ENCODE peak calls at places on chromosomes 5 and 9, in five cellular contexts. U is fibroblast of mammary gland, T is GM06990, O is lower leg skin, M is mammary epithelial cell. Y is an unnamed sample.

GRCh38 chr5:60842859-60843692 is 993 bp downstream of the ELOVL7 start:
- DNase-seq in O (no peak), T (peak; percentile 22), U (no peak), M (peak; percentile 58), Y (no peak)

GRCh38 chr9:113620377-113621161 is 157.0 kb downstream of the RGS3 start:
- DNase-seq in M (peak; percentile 78), U (peak; percentile 79), O (peak; percentile 52), T (no peak), Y (peak; percentile 62)

GRCh38 chr9:125700791-125701190 is 6.2 kb downstream of the MAPKAP1 start:
- DNase-seq in T (peak; percentile 59), U (peak; percentile 57), O (no peak), M (peak; percentile 17), Y (no peak)

GRCh38 chr9:107051392-107051791 is 188.4 kb downstream of the ZNF462 start:
- DNase-seq in M (no peak), T (no peak), U (no peak), O (no peak), Y (no peak)

GRCh38 chr9:125888220-125888619 is 141.0 kb downstream of the PBX3 start:
- DNase-seq in U (peak; percentile 49), M (peak; percentile 70), O (no peak), T (no peak), Y (no peak)

GRCh38 chr5:84602371-84602771 is 217.7 kb upstream of the EDIL3 start:
- DNase-seq in M (peak; percentile 26), O (no peak), U (peak; percentile 38), T (no peak), Y (no peak)

GRCh38 chr5:131563434-131564228 is 71.4 kb downstream of the RAPGEF6 start:
- DNase-seq in O (no peak), T (no peak), U (no peak), M (no peak), Y (no peak)

GRCh38 chr5:125582358-125582757 is 835.9 kb upstream of the ZNF608 start:
- DNase-seq in T (no peak), O (peak; percentile 24), M (no peak), U (peak; percentile 89), Y (peak; percentile 59)

GRCh38 chr5:147560982-147561381 is 51.1 kb upstream of the DPYSL3 start:
- DNase-seq in O (no peak), T (no peak), U (no peak), M (no peak), Y (no peak)

GRCh38 chr5:134447815-134448520 is 36.3 kb upstream of the CDKN2AIPNL start:
- DNase-seq in T (no peak), O (no peak), U (no peak), M (no peak), Y (no peak)

GRCh38 chr5:129382921-129383672 is 77.0 kb upstream of the ADAMTS19 start:
- DNase-seq in U (peak; percentile 58), M (no peak), O (no peak), T (no peak), Y (peak; percentile 20)

GRCh38 chr5:58648846-58649245 is 66.0 kb downstream of the RAB3C start:
- DNase-seq in T (no peak), O (no peak), U (no peak), M (no peak), Y (no peak)

GRCh38 chr5:116035123-116035522 is 2.9 kb downstream of the ARL14EPL start:
- DNase-seq in M (peak; percentile 3), U (no peak), O (no peak), T (no peak), Y (no peak)

GRCh38 chr5:126884269-126884819 is 107.4 kb downstream of the LMNB1 start:
- DNase-seq in M (peak; percentile 91), T (no peak), O (no peak), U (peak; percentile 97), Y (peak; percentile 94)

GRCh38 chr9:95036676-95037075 is 280.8 kb downstream of the FANCC start:
- DNase-seq in U (no peak), O (no peak), T (no peak), M (no peak), Y (no peak)

GRCh38 chr9:131404581-131404980 is 10.7 kb downstream of the PRRC2B start:
- DNase-seq in U (peak; percentile 57), M (no peak), T (no peak), O (no peak), Y (no peak)

GRCh38 chr9:131405858-131406566 is 12.1 kb downstream of the PRRC2B start:
- DNase-seq in T (no peak), M (peak; percentile 69), U (no peak), O (no peak), Y (no peak)

GRCh38 chr9:131405429-131405828 is 11.5 kb downstream of the PRRC2B start:
- DNase-seq in T (no peak), U (peak; percentile 52), O (no peak), M (no peak), Y (no peak)

GRCh38 chr9:131403493-131403773 is 9.5 kb downstream of the PRRC2B start:
- DNase-seq in U (no peak), O (no peak), T (no peak), M (no peak), Y (no peak)

GRCh38 chr9:131404987-131405386 is 11.1 kb downstream of the PRRC2B start:
- DNase-seq in M (no peak), O (no peak), T (no peak), U (no peak), Y (no peak)
- H3K4me3 ChIP-seq in M (no peak overlapping the region), O (no peak overlapping the region), T (no peak overlapping the region), U (no peak overlapping the region), Y (no peak overlapping the region)

GRCh38 chr5:3252235-3252634 is 343.4 kb upstream of the IRX1 start:
- DNase-seq in T (no peak), U (no peak), O (no peak), M (no peak), Y (no peak)

GRCh38 chr5:3251784-3252183 is 343.8 kb upstream of the IRX1 start:
- DNase-seq in M (no peak), T (no peak), O (no peak), U (no peak), Y (no peak)

DNA sequence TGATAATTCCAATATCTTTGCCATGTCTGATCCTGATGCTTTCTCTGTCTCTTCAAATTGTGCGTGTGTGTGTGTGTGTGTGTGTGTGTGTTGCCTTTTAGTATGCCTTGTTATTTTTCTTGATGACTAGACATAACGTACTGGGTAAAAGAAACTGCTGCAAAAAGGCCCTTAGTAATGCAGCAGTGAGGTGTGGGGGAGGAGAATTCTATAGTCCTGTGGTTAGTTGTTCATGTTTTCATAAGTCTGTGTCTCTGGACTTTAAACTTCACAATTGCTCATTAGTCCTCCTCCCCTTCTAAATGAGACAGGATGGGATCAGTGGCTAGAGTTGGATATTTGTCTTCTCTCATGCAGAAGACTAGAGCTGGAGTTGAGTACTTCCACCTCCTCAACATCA is 346.2 kb upstream of the IRX1 start:
- DNase-seq in U (no peak), M (peak; percentile 1), O (no peak), T (no peak), Y (no peak)
- H3K4me3 ChIP-seq in U (no peak overlapping the region), M (no peak overlapping the region), O (no peak overlapping the region), T (no peak overlapping the region), Y (no peak overlapping the region)

GRCh38 chr5:43554497-43554896 is 2.4 kb downstream of the PAIP1 start:
- DNase-seq in T (no peak), O (no peak), U (no peak), M (no peak), Y (no peak)
- H3K4me3 ChIP-seq in T (peak overlapping the region; percentile 93), O (no peak overlapping the region), U (peak overlapping the region; percentile 89), M (peak overlapping the region; percentile 75), Y (no peak overlapping the region)

DNA sequence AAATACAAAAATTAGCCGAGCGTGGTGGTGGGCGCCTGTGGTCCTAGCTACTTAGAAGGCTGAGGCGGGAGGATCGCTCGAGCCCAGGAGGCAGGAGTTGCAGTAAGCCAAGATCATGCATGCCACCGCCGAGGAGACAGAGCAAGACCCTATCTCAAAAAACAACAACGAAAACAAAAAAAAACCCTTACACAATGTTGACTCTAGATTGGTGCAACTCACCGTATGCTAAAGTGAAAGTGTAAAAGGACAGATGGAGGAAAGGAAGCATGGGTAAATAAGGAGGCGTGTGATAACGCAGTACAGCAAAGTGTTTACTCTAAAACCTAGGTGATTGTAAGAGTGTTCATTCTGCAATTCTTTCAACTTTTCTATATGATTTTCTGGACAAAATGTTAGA is 15.9 kb upstream of the RUFY1 start:
- DNase-seq in T (peak; percentile 37), U (no peak), O (no peak), M (no peak), Y (no peak)
- H3K4me3 ChIP-seq in T (peak overlapping the region; percentile 3), U (no peak overlapping the region), O (no peak overlapping the region), M (no peak overlapping the region), Y (no peak overlapping the region)

DNA sequence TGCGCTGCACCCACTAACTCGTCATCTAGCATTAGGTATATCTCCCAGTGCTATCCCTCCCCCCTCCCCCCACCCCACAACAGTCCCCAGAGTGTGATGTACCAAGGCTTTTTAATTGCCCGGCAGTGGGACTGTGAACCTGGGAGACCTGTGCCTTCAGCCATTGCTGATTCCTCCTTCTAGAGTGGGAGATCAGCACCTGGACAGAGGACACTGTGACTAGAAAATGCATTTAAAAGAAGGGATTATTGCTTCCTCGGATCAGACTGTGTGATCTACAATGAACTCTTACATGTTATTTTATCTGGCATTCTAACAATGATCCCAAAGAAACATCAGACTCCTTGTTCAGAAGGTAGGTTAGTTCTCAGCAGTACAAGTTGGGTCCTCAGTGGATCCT is 25.9 kb downstream of the CTSL start:
- DNase-seq in T (no peak), U (no peak), O (no peak), M (peak; percentile 5), Y (no peak)
- H3K4me3 ChIP-seq in T (no peak overlapping the region), U (no peak overlapping the region), O (no peak overlapping the region), M (no peak overlapping the region), Y (no peak overlapping the region)

DNA sequence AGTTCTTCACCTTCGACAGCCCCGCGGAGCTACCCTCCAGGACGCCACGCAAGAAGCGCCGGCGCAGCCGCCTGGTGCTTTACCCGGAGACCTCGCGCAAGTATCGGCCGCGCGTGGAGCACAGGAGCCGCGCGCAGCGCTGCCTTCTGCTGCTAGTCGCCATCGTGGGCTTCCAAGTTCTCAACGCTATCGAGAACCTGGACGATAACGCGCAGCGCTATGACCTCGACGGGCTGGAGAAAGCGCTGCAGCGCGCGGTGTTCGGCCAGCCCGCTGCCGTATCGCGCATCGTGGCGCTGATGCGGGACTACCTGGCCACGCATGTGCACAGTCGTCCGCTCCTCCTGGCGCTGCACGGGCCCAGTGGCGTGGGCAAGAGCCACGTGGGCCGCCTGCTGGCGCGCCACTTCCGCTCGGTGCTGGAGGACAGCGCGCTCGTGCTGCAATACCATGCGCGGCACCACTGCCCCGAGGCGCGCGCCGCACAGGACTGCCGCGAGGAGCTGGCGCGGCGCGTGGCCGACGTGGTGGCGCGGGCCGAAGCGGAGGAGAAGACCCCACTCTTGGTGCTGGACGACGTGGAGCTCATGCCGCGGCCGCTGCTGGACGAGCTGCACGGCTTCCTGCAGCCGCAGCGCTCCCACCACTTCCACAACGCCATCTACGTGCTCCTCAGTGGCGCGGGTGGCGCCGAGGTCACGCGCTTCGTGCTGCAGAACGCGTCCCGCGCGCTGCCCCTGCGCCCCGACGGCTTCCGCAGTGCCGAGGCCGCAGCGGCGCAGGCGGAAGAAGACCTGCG is 1.6 kb downstream of the TOR4A start:
- DNase-seq in O (no peak), U (no peak), T (peak; percentile 18), M (no peak), Y (no peak)
- H3K4me3 ChIP-seq in O (no peak overlapping the region), U (no peak overlapping the region), T (no peak overlapping the region), M (no peak overlapping the region), Y (no peak overlapping the region)

Y was measured in skeletal muscle cell.